ENCODE peak calls at places on chromosomes 11 and 22, in six cellular contexts. M is right lobe of liver; B is neural crest cell; G is fibroblast of lung; D is central memory CD4-positive, alpha-beta T cell; V is H54. H is an unnamed sample.

GRCh38 chr11:96054870-96055705 is 131.2 kb upstream of the MTMR2 start:
- DNase-seq in M (no peak), B (peak), G (peak), D (peak), V (no peak), H (no peak)

GRCh38 chr11:133928628-133929059 is 28.1 kb downstream of the IGSF9B start:
- DNase-seq in M (no peak), B (no peak), G (no peak), D (peak), V (peak), H (no peak)

GRCh38 chr11:46036969-46037368 is 84.3 kb downstream of the PHF21A start:
- DNase-seq in M (no peak), B (no peak), G (peak), D (no peak), V (no peak), H (no peak)

GRCh38 chr22:36162127-36163034 is 1.8 kb upstream of the APOL3 start:
- DNase-seq in M (no peak), B (no peak), G (no peak), D (peak), V (no peak), H (no peak)

GRCh38 chr22:37442537-37442936 is 15.3 kb upstream of the ELFN2 start:
- DNase-seq in M (no peak), B (no peak), G (peak), D (no peak), V (no peak), H (peak)

GRCh38 chr11:3188496-3189192 is 23.5 kb upstream of the OSBPL5 start:
- DNase-seq in M (no peak), B (no peak), G (no peak), D (no peak), V (no peak), H (no peak)

GRCh38 chr11:75946531-75947530 is 131.8 kb downstream of the UVRAG start:
- DNase-seq in M (no peak), B (no peak), G (peak), D (no peak), V (no peak), H (peak)

GRCh38 chr11:131281316-131281715 is 89.1 kb upstream of the NTM start:
- DNase-seq in M (no peak), B (no peak), G (no peak), D (no peak), V (no peak), H (no peak)

GRCh38 chr11:113242767-113243397 is 71.5 kb upstream of the TTC12 start:
- DNase-seq in M (no peak), B (no peak), G (peak), D (peak), V (no peak), H (peak)

GRCh38 chr11:129933866-129934265 is 38.5 kb upstream of the NFRKB start:
- DNase-seq in M (no peak), B (no peak), G (no peak), D (no peak), V (no peak), H (no peak)

GRCh38 chr11:69213315-69213714 is 57.6 kb downstream of the SMIM38 start:
- DNase-seq in M (no peak), B (no peak), G (no peak), D (no peak), V (no peak), H (no peak)

GRCh38 chr11:44615913-44616806 is 50.7 kb downstream of the CD82 start:
- DNase-seq in M (peak), B (no peak), G (no peak), D (no peak), V (no peak), H (no peak)

GRCh38 chr11:12529041-12529440 is 145.2 kb upstream of the TEAD1 start:
- DNase-seq in M (no peak), B (no peak), G (no peak), D (no peak), V (no peak), H (no peak)

GRCh38 chr11:125756050-125756449 is 10.0 kb downstream of the PATE1 start:
- DNase-seq in M (no peak), B (no peak), G (no peak), D (no peak), V (no peak), H (no peak)

GRCh38 chr22:36208162-36208765 is 6.7 kb upstream of the APOL4 start:
- DNase-seq in M (no peak), B (no peak), G (no peak), D (no peak), V (no peak), H (no peak)

GRCh38 chr11:12449961-12450715 is 72.8 kb downstream of the PARVA start:
- DNase-seq in M (no peak), B (no peak), G (peak), D (no peak), V (no peak), H (no peak)

GRCh38 chr11:116927163-116927772 is 89.8 kb upstream of the APOA1 start:
- DNase-seq in M (no peak), B (peak), G (no peak), D (peak), V (no peak), H (peak)

GRCh38 chr11:133946541-133947297 is 10.0 kb downstream of the IGSF9B start:
- DNase-seq in M (no peak), B (no peak), G (no peak), D (peak), V (no peak), H (no peak)

GRCh38 chr22:40534379-40535188 is 101.9 kb downstream of the MRTFA start:
- DNase-seq in M (no peak), B (no peak), G (peak), D (no peak), V (no peak), H (peak)

GRCh38 chr11:674406-674805 is 20.6 kb downstream of the DEAF1 start:
- DNase-seq in M (no peak), B (no peak), G (no peak), D (no peak), V (no peak), H (no peak)

GRCh38 chr22:29799217-29799680 is 32.1 kb downstream of the UQCR10 start:
- DNase-seq in M (peak), B (no peak), G (peak), D (no peak), V (peak), H (peak)

GRCh38 chr11:44766112-44766971 is 39.6 kb downstream of the TSPAN18 start:
- DNase-seq in M (no peak), B (no peak), G (peak), D (no peak), V (no peak), H (peak)